ENCODE peak calls at places on chromosomes 7 and 10, in seven cellular contexts. One of them, this sample, is unnamed.

GRCh38 chr7:116497708-116498107 is 1.8 kb upstream of the CAV2 start:
- DNase-seq in A549: no peak
- DNase-seq in SK-N-SH: no peak
- DNase-seq in aorta: no peak
- DNase-seq in mucosa of descending colon: no peak
- DNase-seq in hepatocyte: no peak
- DNase-seq in mesendoderm: no peak
- DNase-seq in this sample: no peak

GRCh38 chr7:45888185-45888992 is at the start of gene IGFBP1:
- DNase-seq in A549: no peak
- DNase-seq in SK-N-SH: peak; percentile 83
- DNase-seq in mesendoderm: peak; percentile 16
- DNase-seq in hepatocyte: peak; percentile 58
- DNase-seq in aorta: no peak
- DNase-seq in mucosa of descending colon: no peak
- DNase-seq in this sample: no peak

GRCh38 chr10:110460111-110460809 is 37.4 kb upstream of the DUSP5 start:
- DNase-seq in mucosa of descending colon: peak; percentile 41
- DNase-seq in aorta: no peak
- DNase-seq in mesendoderm: no peak
- DNase-seq in hepatocyte: no peak
- DNase-seq in SK-N-SH: peak; percentile 80
- DNase-seq in A549: no peak
- DNase-seq in this sample: no peak

GRCh38 chr10:44397476-44398225 is 12.8 kb upstream of the CXCL12 start:
- DNase-seq in A549: no peak
- DNase-seq in hepatocyte: no peak
- DNase-seq in mesendoderm: no peak
- DNase-seq in SK-N-SH: no peak
- DNase-seq in aorta: no peak
- DNase-seq in mucosa of descending colon: no peak
- DNase-seq in this sample: no peak

GRCh38 chr10:112299456-112299855 is 16.3 kb downstream of the TECTB start:
- DNase-seq in A549: no peak
- DNase-seq in mucosa of descending colon: no peak
- DNase-seq in hepatocyte: no peak
- DNase-seq in mesendoderm: no peak
- DNase-seq in aorta: no peak
- DNase-seq in SK-N-SH: no peak
- DNase-seq in this sample: no peak

GRCh38 chr7:151871904-151872303 is 5.0 kb downstream of the PRKAG2 start:
- DNase-seq in A549: peak; percentile 15
- DNase-seq in mesendoderm: no peak
- DNase-seq in aorta: peak; percentile 67
- DNase-seq in mucosa of descending colon: no peak
- DNase-seq in hepatocyte: no peak
- DNase-seq in SK-N-SH: no peak
- DNase-seq in this sample: no peak

GRCh38 chr7:114504586-114504985 is 90.0 kb downstream of the FOXP2 start:
- DNase-seq in SK-N-SH: no peak
- DNase-seq in hepatocyte: no peak
- DNase-seq in A549: no peak
- DNase-seq in mucosa of descending colon: no peak
- DNase-seq in mesendoderm: no peak
- DNase-seq in aorta: no peak
- DNase-seq in this sample: no peak

GRCh38 chr10:104406715-104407517 is 53.3 kb downstream of the CFAP58 start:
- DNase-seq in aorta: no peak
- DNase-seq in hepatocyte: peak; percentile 46
- DNase-seq in mesendoderm: peak; percentile 54
- DNase-seq in mucosa of descending colon: no peak
- DNase-seq in SK-N-SH: peak; percentile 44
- DNase-seq in A549: peak; percentile 11
- DNase-seq in this sample: no peak

GRCh38 chr7:90766814-90767564 is 170.9 kb downstream of the CDK14 start:
- DNase-seq in aorta: no peak
- DNase-seq in mucosa of descending colon: no peak
- DNase-seq in SK-N-SH: peak; percentile 60
- DNase-seq in mesendoderm: no peak
- DNase-seq in A549: no peak
- DNase-seq in hepatocyte: peak; percentile 69
- DNase-seq in this sample: peak; percentile 66

GRCh38 chr10:128178319-128178937 is 52.2 kb upstream of the MKI67 start:
- DNase-seq in mesendoderm: peak; percentile 80
- DNase-seq in aorta: no peak
- DNase-seq in A549: peak; percentile 61
- DNase-seq in SK-N-SH: peak; percentile 39
- DNase-seq in hepatocyte: peak; percentile 45
- DNase-seq in mucosa of descending colon: peak; percentile 48
- DNase-seq in this sample: no peak

GRCh38 chr10:20233423-20233822 is 417.2 kb downstream of the PLXDC2 start:
- DNase-seq in mesendoderm: peak; percentile 57
- DNase-seq in hepatocyte: no peak
- DNase-seq in A549: no peak
- DNase-seq in mucosa of descending colon: no peak
- DNase-seq in aorta: no peak
- DNase-seq in SK-N-SH: no peak
- DNase-seq in this sample: no peak

GRCh38 chr7:13126347-13126746 is 438.9 kb downstream of the ARL4A start:
- DNase-seq in mucosa of descending colon: no peak
- DNase-seq in A549: no peak
- DNase-seq in SK-N-SH: no peak
- DNase-seq in mesendoderm: no peak
- DNase-seq in hepatocyte: no peak
- DNase-seq in aorta: no peak
- DNase-seq in this sample: no peak

GRCh38 chr10:25206693-25207414 is 32.1 kb downstream of the GPR158 start:
- DNase-seq in mesendoderm: peak; percentile 14
- DNase-seq in aorta: no peak
- DNase-seq in A549: no peak
- DNase-seq in mucosa of descending colon: no peak
- DNase-seq in hepatocyte: no peak
- DNase-seq in SK-N-SH: no peak
- DNase-seq in this sample: no peak

GRCh38 chr7:117012284-117013174 is 59.2 kb downstream of the ST7 start:
- DNase-seq in A549: peak; percentile 60
- DNase-seq in hepatocyte: peak; percentile 11
- DNase-seq in aorta: no peak
- DNase-seq in mesendoderm: peak; percentile 65
- DNase-seq in mucosa of descending colon: no peak
- DNase-seq in SK-N-SH: peak; percentile 48
- DNase-seq in this sample: no peak

GRCh38 chr10:104862-105565 is 30.2 kb upstream of the ZMYND11 start:
- DNase-seq in mesendoderm: no peak
- DNase-seq in aorta: no peak
- DNase-seq in A549: no peak
- DNase-seq in mucosa of descending colon: no peak
- DNase-seq in SK-N-SH: no peak
- DNase-seq in hepatocyte: no peak
- DNase-seq in this sample: no peak

DNA sequence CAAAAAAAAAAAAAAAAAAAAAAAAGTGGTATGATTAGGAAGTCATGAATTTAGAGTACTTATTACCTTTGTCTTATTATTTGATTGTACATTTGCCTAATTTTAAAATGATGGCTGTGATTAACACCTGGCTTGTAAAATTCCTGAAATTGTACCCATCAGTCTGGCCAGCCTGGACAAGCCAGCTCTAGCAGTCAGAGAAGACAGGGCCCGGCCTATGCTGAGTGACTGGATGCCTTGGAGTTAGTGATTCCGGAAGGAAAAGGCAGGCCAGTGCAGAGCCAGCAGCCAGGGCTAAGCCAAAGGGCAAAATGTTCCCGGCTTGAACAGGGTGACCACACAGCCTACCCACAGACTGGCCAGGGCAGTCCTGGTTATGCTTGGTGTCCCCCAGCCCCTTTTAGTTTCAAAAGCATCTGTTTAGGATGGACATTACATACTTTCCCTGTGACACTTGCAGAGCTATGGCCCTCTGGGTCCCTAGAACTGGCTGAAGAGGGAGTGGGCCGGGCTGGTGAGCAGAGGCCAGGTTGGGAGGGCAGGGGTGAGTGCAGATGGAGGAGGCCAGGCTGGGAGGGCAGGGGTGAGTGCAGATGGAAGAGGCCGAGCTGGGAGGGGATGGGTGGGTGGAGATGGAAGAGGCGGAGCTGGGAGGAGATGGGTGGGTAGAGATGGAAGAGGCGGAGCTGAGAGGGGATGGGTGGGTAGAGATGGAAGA is 61.7 kb downstream of the PROSER2 start:
- DNase-seq in mesendoderm: no peak
- DNase-seq in aorta: peak; percentile 41
- DNase-seq in A549: no peak
- DNase-seq in SK-N-SH: no peak
- DNase-seq in hepatocyte: no peak
- DNase-seq in mucosa of descending colon: no peak
- DNase-seq in this sample: no peak
- H3K4me1 ChIP-seq in mesendoderm: no peaks in the 10 kb centered on the region
- H3K4me1 ChIP-seq in aorta: no peaks in the 10 kb centered on the region
- H3K4me1 ChIP-seq in A549: peaks cover 30% of the 10 kb centered on the region
- H3K4me1 ChIP-seq in SK-N-SH: no peaks in the 10 kb centered on the region
- H3K4me1 ChIP-seq in hepatocyte: peaks cover 6% of the 10 kb centered on the region
- H3K4me1 ChIP-seq in mucosa of descending colon: no peaks in the 10 kb centered on the region
- H3K4me1 ChIP-seq in this sample: no peaks in the 10 kb centered on the region

GRCh38 chr7:128240696-128241386 is at the start of gene LEP:
- DNase-seq in mucosa of descending colon: no peak
- DNase-seq in hepatocyte: no peak
- DNase-seq in SK-N-SH: no peak
- DNase-seq in aorta: no peak
- DNase-seq in A549: no peak
- DNase-seq in mesendoderm: no peak
- DNase-seq in this sample: no peak
- H3K4me3 ChIP-seq in mucosa of descending colon: no peak within 1 kb of the TSS
- H3K4me3 ChIP-seq in hepatocyte: no peak within 1 kb of the TSS
- H3K4me3 ChIP-seq in SK-N-SH: no peak within 1 kb of the TSS
- H3K4me3 ChIP-seq in aorta: no peak within 1 kb of the TSS
- H3K4me3 ChIP-seq in A549: no peak within 1 kb of the TSS
- H3K4me3 ChIP-seq in mesendoderm: no peak within 1 kb of the TSS
- H3K4me3 ChIP-seq in this sample: no peak within 1 kb of the TSS

DNA sequence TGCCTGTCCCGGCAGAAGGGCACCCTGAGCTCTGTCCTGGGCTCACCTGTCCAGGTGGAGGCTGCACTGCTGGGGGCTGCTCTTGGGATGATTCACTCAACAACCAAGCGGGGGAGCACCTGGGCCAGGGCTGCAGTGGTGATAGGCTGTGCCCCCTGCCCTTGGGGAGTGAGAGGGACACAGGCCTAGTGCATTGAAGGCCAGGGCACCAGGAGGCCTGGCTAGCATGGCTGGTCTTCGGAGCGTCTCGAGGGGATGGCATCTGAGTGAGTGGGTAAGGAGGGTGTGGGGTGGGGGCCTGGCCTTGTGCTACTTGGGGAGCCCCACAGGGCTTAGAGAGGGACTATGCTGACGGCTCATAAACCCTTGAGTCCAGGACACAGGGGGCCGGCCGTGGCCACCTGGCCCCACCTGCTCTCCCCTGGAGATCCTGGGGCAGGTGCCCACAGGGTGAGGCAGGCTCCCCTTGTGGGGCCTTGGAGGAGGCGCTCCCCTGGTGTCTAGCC is 3.1 kb downstream of the PWWP2B start:
- DNase-seq in SK-N-SH: no peak
- DNase-seq in mucosa of descending colon: peak; percentile 55
- DNase-seq in mesendoderm: no peak
- DNase-seq in A549: no peak
- DNase-seq in hepatocyte: no peak
- DNase-seq in aorta: no peak
- DNase-seq in this sample: no peak
- H3K4me1 ChIP-seq in SK-N-SH: peaks cover 4% of the 10 kb centered on the region
- H3K4me1 ChIP-seq in mucosa of descending colon: peaks cover 54% of the 10 kb centered on the region
- H3K4me1 ChIP-seq in mesendoderm: peaks cover 3% of the 10 kb centered on the region
- H3K4me1 ChIP-seq in A549: peaks cover 22% of the 10 kb centered on the region
- H3K4me1 ChIP-seq in hepatocyte: peaks cover 42% of the 10 kb centered on the region
- H3K4me1 ChIP-seq in aorta: no peaks in the 10 kb centered on the region
- H3K4me1 ChIP-seq in this sample: peaks cover 23% of the 10 kb centered on the region

DNA sequence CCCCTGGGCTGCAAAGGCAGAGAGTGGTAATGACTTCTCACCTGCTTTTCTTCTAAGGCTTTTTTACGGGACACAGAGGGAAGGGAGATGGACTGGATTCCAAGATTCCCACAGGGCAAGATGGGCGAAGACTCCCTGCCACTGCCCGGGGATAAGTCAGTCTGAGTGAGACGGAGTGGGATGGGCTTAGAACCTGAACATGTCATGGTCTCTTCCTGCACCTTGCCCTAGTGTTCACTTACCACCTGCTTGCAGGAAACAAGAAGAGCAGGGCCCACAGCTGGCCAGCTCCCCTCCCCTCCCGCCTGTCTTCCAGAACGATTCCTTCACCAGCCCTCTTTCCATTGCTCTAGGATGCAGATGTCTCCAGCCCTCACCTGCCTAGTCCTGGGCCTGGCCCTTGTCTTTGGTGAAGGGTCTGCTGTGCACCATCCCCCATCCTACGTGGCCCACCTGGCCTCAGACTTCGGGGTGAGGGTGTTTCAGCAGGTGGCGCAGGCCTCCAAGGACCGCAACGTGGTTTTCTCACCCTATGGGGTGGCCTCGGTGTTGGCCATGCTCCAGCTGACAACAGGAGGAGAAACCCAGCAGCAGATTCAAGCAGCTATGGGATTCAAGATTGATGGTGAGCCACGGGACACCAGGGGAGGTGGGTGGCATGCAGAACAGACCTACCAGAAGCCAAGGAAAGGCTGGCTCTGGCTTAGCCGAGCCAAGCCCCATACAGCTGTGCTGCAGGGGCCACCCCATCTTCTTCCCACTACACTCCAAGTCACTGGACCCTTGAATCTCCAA is 1.3 kb downstream of the SERPINE1 start:
- DNase-seq in aorta: no peak
- DNase-seq in mucosa of descending colon: no peak
- DNase-seq in hepatocyte: no peak
- DNase-seq in A549: no peak
- DNase-seq in SK-N-SH: no peak
- DNase-seq in mesendoderm: no peak
- DNase-seq in this sample: no peak
- H3K4me3 ChIP-seq in aorta: peak overlapping the region; percentile 62
- H3K4me3 ChIP-seq in mucosa of descending colon: no peak overlapping the region
- H3K4me3 ChIP-seq in hepatocyte: no peak overlapping the region
- H3K4me3 ChIP-seq in A549: peak overlapping the region; percentile 63
- H3K4me3 ChIP-seq in SK-N-SH: peak overlapping the region; percentile 85
- H3K4me3 ChIP-seq in mesendoderm: no peak overlapping the region
- H3K4me3 ChIP-seq in this sample: peak overlapping the region; percentile 63

GRCh38 chr10:69323622-69324021 is 45.3 kb downstream of the HK1 start:
- DNase-seq in aorta: no peak
- DNase-seq in mesendoderm: no peak
- DNase-seq in mucosa of descending colon: no peak
- DNase-seq in A549: no peak
- DNase-seq in SK-N-SH: no peak
- DNase-seq in hepatocyte: no peak
- DNase-seq in this sample: no peak

GRCh38 chr10:69320521-69320920 is 42.2 kb downstream of the HK1 start:
- DNase-seq in A549: no peak
- DNase-seq in SK-N-SH: no peak
- DNase-seq in mesendoderm: no peak
- DNase-seq in mucosa of descending colon: peak; percentile 41
- DNase-seq in aorta: no peak
- DNase-seq in hepatocyte: no peak
- DNase-seq in this sample: no peak

GRCh38 chr10:69319911-69320316 is 41.6 kb downstream of the HK1 start:
- DNase-seq in hepatocyte: no peak
- DNase-seq in SK-N-SH: peak; percentile 36
- DNase-seq in mucosa of descending colon: no peak
- DNase-seq in A549: no peak
- DNase-seq in mesendoderm: no peak
- DNase-seq in aorta: no peak
- DNase-seq in this sample: no peak

GRCh38 chr10:69321037-69321715 is 42.9 kb downstream of the HK1 start:
- DNase-seq in hepatocyte: no peak
- DNase-seq in aorta: no peak
- DNase-seq in mesendoderm: no peak
- DNase-seq in mucosa of descending colon: no peak
- DNase-seq in SK-N-SH: no peak
- DNase-seq in A549: no peak
- DNase-seq in this sample: no peak

GRCh38 chr10:69321865-69322264 is 43.6 kb downstream of the HK1 start:
- DNase-seq in mesendoderm: no peak
- DNase-seq in aorta: no peak
- DNase-seq in SK-N-SH: no peak
- DNase-seq in hepatocyte: no peak
- DNase-seq in A549: no peak
- DNase-seq in mucosa of descending colon: no peak
- DNase-seq in this sample: no peak
- H3K4me1 ChIP-seq in mesendoderm: peaks cover 30% of the 10 kb centered on the region
- H3K4me1 ChIP-seq in aorta: peaks cover 8% of the 10 kb centered on the region
- H3K4me1 ChIP-seq in SK-N-SH: peaks cover 18% of the 10 kb centered on the region
- H3K4me1 ChIP-seq in hepatocyte: peaks cover 22% of the 10 kb centered on the region
- H3K4me1 ChIP-seq in A549: peaks cover 42% of the 10 kb centered on the region
- H3K4me1 ChIP-seq in mucosa of descending colon: peaks cover 43% of the 10 kb centered on the region
- H3K4me1 ChIP-seq in this sample: peaks cover 82% of the 10 kb centered on the region

This sample was measured in tibial artery.